ENCODE peak calls at places on chromosomes 13 and 19, in four cellular contexts. One of them, this sample, is unnamed.

GRCh38 chr13:76856141-76856571 is 30.0 kb downstream of the KCTD12 start:
- DNase-seq in glutamatergic neuron: no peak
- DNase-seq in lower leg skin: no peak
- DNase-seq in GM23338: no peak
- DNase-seq in this sample: no peak

GRCh38 chr19:19597809-19598306 is 20.6 kb downstream of the PBX4 start:
- DNase-seq in glutamatergic neuron: no peak
- DNase-seq in lower leg skin: no peak
- DNase-seq in GM23338: no peak
- DNase-seq in this sample: no peak

GRCh38 chr19:8204961-8205360 is 4.2 kb upstream of the CERS4 start:
- DNase-seq in glutamatergic neuron: no peak
- DNase-seq in lower leg skin: no peak
- DNase-seq in GM23338: peak
- DNase-seq in this sample: no peak

GRCh38 chr19:50835103-50835784 is 1.9 kb upstream of the KLK15 start:
- DNase-seq in glutamatergic neuron: no peak
- DNase-seq in lower leg skin: no peak
- DNase-seq in GM23338: peak
- DNase-seq in this sample: no peak

GRCh38 chr19:7900931-7901330 is 2.7 kb upstream of the MAP2K7 start:
- DNase-seq in glutamatergic neuron: no peak
- DNase-seq in lower leg skin: no peak
- DNase-seq in GM23338: no peak
- DNase-seq in this sample: no peak

GRCh38 chr13:75717525-75717924 is 81.4 kb downstream of the LMO7 start:
- DNase-seq in glutamatergic neuron: no peak
- DNase-seq in lower leg skin: no peak
- DNase-seq in GM23338: no peak
- DNase-seq in this sample: no peak

GRCh38 chr19:17243854-17244617 is 1.7 kb downstream of the NR2F6 start:
- DNase-seq in glutamatergic neuron: peak
- DNase-seq in lower leg skin: peak
- DNase-seq in GM23338: peak
- DNase-seq in this sample: peak

GRCh38 chr13:91195789-91196188 is 151.7 kb upstream of the MIR17HG start:
- DNase-seq in glutamatergic neuron: no peak
- DNase-seq in lower leg skin: no peak
- DNase-seq in GM23338: no peak
- DNase-seq in this sample: no peak

GRCh38 chr19:45311640-45312039 is 11.0 kb downstream of the CKM start:
- DNase-seq in glutamatergic neuron: no peak
- DNase-seq in lower leg skin: no peak
- DNase-seq in GM23338: peak
- DNase-seq in this sample: no peak

DNA sequence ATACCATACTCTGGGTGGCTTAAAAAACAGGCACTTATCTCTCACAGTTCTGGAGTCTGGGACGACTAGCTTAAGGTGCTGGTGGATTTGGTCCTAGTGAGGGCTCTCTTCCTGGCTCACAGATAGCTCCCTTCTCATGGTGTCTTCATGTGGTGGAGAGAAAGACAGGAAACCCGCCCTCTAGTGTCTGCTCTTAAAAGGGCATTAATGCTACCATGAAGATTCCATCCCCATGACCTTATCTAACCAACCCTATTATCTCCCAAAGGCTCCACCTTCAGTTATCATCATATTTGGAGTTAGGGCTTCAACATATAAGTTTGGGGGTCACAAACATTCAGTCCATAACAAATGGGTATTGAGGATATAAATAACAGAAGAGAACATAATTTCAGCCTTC is 139.4 kb downstream of the HS6ST3 start:
- DNase-seq in glutamatergic neuron: no peak
- DNase-seq in lower leg skin: no peak
- DNase-seq in GM23338: peak
- DNase-seq in this sample: no peak
- TF ChIP-seq CTCF in glutamatergic neuron: peak
- TF ChIP-seq CTCF in lower leg skin: no peak
- TF ChIP-seq CTCF in GM23338: peak
- TF ChIP-seq CTCF in this sample: peak

DNA sequence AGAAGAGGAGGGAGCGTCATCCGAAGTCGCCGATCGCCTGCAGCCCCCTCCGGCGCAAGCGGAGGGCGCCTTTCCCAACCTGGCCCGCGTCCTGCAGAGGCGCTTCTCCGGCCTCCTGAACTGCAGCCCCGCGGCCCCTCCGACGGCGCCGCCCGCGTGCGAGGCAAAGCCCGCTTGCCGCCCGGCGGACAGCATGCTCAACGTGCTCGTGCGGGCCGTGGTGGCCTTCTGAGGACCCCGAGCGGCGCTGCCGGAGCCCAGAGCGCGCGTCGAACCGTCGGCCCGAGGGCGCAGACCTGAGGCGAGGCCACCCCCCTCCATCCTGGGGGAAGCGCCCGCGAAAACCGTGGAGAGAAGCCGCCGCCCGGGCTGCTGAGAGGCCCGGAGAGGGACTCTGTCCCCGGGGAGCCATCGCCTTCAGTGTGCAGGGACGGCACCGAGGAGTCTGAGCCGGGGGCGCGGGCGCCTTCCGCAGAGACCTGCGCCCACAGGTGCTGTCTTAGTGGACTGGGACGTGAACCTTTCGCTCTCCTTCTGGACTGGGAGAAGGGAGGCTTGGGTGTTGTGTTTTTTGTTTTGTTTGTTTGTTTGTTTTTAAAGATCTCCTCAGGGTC is 3.5 kb downstream of the IER2 start:
- DNase-seq in glutamatergic neuron: peak
- DNase-seq in lower leg skin: no peak
- DNase-seq in GM23338: peak
- DNase-seq in this sample: peak
- TF ChIP-seq CTCF in glutamatergic neuron: no peak
- TF ChIP-seq CTCF in lower leg skin: no peak
- TF ChIP-seq CTCF in GM23338: no peak
- TF ChIP-seq CTCF in this sample: no peak

GRCh38 chr13:21670883-21671792 is at the start of gene FGF9:
- DNase-seq in glutamatergic neuron: peak
- DNase-seq in lower leg skin: peak
- DNase-seq in GM23338: peak
- DNase-seq in this sample: peak

GRCh38 chr13:21672811-21673591 is 2.1 kb downstream of the FGF9 start:
- DNase-seq in glutamatergic neuron: no peak
- DNase-seq in lower leg skin: no peak
- DNase-seq in GM23338: no peak
- DNase-seq in this sample: peak

GRCh38 chr13:21671793-21672680 is 1.2 kb downstream of the FGF9 start:
- DNase-seq in glutamatergic neuron: peak
- DNase-seq in lower leg skin: no peak
- DNase-seq in GM23338: peak
- DNase-seq in this sample: peak

GRCh38 chr13:21668665-21669599 is 1.9 kb upstream of the FGF9 start:
- DNase-seq in glutamatergic neuron: peak
- DNase-seq in lower leg skin: no peak
- DNase-seq in GM23338: peak
- DNase-seq in this sample: peak

DNA sequence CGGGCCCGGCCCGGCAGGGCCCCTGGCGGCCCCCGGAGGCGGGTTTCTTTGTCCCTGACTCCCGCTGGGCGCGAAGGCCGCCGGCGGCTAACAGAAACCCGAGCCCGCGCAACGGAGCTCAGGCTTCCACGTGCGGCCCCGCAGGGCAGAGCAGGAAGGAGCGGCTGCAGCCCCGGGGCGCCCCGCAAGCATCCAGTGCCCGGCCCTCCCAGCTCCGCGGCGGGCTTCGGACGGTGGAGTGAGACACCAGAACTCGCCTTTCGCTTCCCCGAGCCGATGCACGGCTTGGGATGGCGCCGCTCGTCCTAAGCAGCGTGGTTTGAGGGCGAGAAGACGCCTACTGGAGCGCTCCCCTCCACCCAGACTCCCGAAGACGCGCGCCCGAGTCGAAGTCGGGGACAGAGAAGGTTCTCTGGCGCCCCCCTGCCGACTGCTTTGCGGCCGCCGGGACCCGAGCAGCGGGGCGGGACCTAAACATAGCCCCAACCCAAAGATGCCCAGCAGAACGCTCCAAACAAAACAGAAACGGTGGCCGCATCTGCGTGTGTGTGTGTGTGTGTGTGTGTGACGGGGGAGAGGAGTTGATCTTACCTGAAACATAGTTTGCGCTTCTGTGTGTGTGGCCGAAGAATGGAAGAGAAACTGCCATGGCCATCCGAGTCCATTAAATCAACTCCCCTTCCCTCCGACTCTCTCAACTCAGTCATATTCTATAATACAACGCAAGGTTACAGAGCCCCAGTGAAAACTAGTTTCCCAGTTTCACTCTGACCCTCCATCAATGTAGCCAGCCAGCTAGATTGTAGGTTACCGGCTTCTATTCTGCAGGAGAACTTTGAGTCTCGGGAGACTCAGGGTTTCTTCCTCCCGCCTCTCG is 629 bp upstream of the FGF9 start:
- DNase-seq in glutamatergic neuron: peak
- DNase-seq in lower leg skin: peak
- DNase-seq in GM23338: peak
- DNase-seq in this sample: peak
- TF ChIP-seq CTCF in glutamatergic neuron: no peak
- TF ChIP-seq CTCF in lower leg skin: no peak
- TF ChIP-seq CTCF in GM23338: peak
- TF ChIP-seq CTCF in this sample: no peak

GRCh38 chr19:54096642-54097106 is 3.9 kb downstream of the OSCAR start:
- DNase-seq in glutamatergic neuron: no peak
- DNase-seq in lower leg skin: no peak
- DNase-seq in GM23338: peak
- DNase-seq in this sample: no peak
- TF ChIP-seq CTCF in glutamatergic neuron: no peak
- TF ChIP-seq CTCF in lower leg skin: no peak
- TF ChIP-seq CTCF in GM23338: peak
- TF ChIP-seq CTCF in this sample: no peak

DNA sequence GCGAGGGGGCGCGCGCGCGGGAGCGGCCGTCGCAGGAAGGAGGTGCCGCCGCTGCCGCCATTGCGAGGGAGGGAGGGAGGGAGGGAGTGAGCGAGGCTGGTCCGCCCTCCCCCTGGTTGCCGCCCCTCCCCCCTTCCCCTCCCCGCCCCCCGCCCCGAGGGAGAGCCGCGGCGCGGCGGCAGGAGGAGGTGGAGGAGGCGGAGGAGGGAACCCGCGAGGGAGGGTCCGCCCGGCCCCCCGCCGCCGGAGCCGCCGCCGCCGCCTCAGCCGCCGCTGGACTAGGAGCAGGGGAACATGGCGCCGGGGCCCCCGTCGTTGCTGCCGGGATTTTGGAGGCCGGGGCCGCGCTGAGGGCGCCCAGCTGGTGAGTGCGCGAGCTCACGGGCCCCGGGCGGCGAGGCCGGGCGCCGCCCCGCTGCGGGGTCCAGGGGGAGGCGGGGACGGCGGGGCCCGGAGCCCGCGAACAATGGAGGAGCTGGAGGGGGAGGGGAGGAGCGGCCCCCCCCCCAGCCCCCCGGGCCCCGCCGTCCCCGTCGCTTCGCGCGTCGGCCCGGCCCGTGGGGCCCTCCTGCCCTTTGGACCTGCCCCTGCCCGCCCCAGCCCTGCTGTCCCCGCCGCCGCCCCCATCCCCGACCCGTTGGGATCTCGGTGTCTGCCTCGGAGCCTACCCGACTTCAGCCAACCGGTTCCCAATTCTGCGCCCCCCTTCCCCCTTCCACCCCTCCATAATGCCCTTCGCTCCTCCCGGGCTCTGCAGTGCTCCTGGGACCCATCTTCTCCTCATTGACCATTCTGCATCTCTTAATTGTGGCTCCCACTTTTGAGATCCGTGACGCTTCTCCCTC is at the start of gene ARHGAP35:
- DNase-seq in glutamatergic neuron: peak
- DNase-seq in lower leg skin: peak
- DNase-seq in GM23338: peak
- DNase-seq in this sample: peak
- TF ChIP-seq CTCF in glutamatergic neuron: no peak
- TF ChIP-seq CTCF in lower leg skin: no peak
- TF ChIP-seq CTCF in GM23338: no peak
- TF ChIP-seq CTCF in this sample: no peak

DNA sequence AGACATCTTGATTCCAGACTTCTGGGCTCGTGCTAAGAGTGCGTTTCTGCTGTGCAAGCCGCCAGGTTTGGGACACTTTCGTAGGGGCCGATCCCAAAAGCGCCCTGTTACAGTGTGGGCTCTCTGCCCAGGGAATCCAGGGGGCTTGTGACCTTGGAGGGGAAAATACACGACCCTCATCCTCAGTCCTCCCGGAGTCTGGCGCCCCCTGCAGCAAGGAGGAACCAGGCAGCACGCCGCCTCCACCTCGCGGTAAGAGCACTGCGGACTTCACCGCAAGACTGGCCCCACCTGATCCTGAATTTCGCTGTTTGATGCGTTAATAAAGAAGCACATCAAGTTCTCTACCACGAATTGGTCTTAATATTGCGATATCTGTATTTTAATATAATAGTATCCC is 5.2 kb downstream of the POLRMT start:
- DNase-seq in glutamatergic neuron: peak
- DNase-seq in lower leg skin: no peak
- DNase-seq in GM23338: peak
- DNase-seq in this sample: peak
- TF ChIP-seq CTCF in glutamatergic neuron: peak
- TF ChIP-seq CTCF in lower leg skin: no peak
- TF ChIP-seq CTCF in GM23338: peak
- TF ChIP-seq CTCF in this sample: no peak

GRCh38 chr13:82758056-82758455 is 1124.2 kb downstream of the SLITRK1 start:
- DNase-seq in glutamatergic neuron: no peak
- DNase-seq in lower leg skin: no peak
- DNase-seq in GM23338: peak
- DNase-seq in this sample: no peak
- TF ChIP-seq CTCF in glutamatergic neuron: peak
- TF ChIP-seq CTCF in lower leg skin: no peak
- TF ChIP-seq CTCF in GM23338: peak
- TF ChIP-seq CTCF in this sample: peak

DNA sequence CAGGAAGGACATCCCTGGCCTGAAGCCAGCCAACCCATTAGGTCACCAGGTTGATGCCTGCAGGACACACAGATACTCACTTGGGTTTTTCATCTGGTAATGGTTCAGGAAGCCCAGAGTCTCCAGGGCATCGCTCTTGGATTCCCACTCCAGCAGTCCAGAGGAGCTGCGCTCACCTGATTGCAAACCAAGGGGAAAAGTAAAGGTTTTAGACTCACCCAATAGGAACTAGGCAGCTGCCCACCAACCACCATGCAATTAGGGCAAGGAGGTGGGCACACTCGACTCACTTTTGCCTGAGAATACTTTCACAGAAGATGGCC is 5.7 kb upstream of the ECH1 start:
- DNase-seq in glutamatergic neuron: no peak
- DNase-seq in lower leg skin: no peak
- DNase-seq in GM23338: no peak
- DNase-seq in this sample: no peak
- TF ChIP-seq CTCF in glutamatergic neuron: no peak
- TF ChIP-seq CTCF in lower leg skin: no peak
- TF ChIP-seq CTCF in GM23338: no peak
- TF ChIP-seq CTCF in this sample: no peak